ENCODE peak calls at places on chromosome 5, in ten cellular contexts. Y is occipital lobe; I is NCI-H510A treated with DMSO at 0.1 percent for 48 hours; F is T-helper 2 cell treated with Interferon-gamma antibody and Interleukin-4, amounts not matched to agents 5 μg/mL and 100 μg/mL, for 36 hours; H is thoracic aorta; O is T47D; L is iris pigment epithelial cell; W is activated naive CD8-positive, alpha-beta T cell treated with anti-CD3 and anti-CD28 coated beads, Interleukin-2, amount 10 ng/mL, durations not matched to agents 7 days and 5 days; S is effector memory CD4-positive, alpha-beta T cell; U is breast epithelium. R is an unnamed sample.

GRCh38 chr5:178509491-178510057 is 80.6 kb downstream of the COL23A1 start:
- DNase-seq in Y (no peak), I (no peak), F (no peak), H (no peak), O (no peak), L (no peak), W (no peak), S (no peak), U (no peak), R (no peak)

GRCh38 chr5:124651663-124652513 is 94.6 kb downstream of the ZNF608 start:
- DNase-seq in Y (peak; percentile 86), I (peak; percentile 77), F (peak; percentile 16), H (no peak), O (peak; percentile 83), L (peak; percentile 85), W (peak; percentile 51), S (no peak), U (peak; percentile 69), R (peak; percentile 76)

GRCh38 chr5:112923148-112923917 is 1.3 kb upstream of the REEP5 start:
- DNase-seq in Y (no peak), I (no peak), F (no peak), H (no peak), O (peak; percentile 24), L (no peak), W (peak; percentile 53), S (no peak), U (no peak), R (peak; percentile 38)

GRCh38 chr5:168976311-168976893 is 324.5 kb downstream of the SLIT3 start:
- DNase-seq in Y (no peak), I (no peak), F (no peak), H (no peak), O (no peak), L (peak; percentile 3), W (no peak), S (no peak), U (no peak), R (no peak)

GRCh38 chr5:135005076-135005475 is 29.0 kb downstream of the PITX1 start:
- DNase-seq in Y (no peak), I (no peak), F (no peak), H (no peak), O (no peak), L (no peak), W (no peak), S (no peak), U (no peak), R (no peak)

GRCh38 chr5:7991125-7991821 is 122.3 kb downstream of the MTRR start:
- DNase-seq in Y (no peak), I (no peak), F (no peak), H (no peak), O (peak; percentile 11), L (no peak), W (no peak), S (no peak), U (no peak), R (no peak)

GRCh38 chr5:159051431-159052281 is 48.1 kb downstream of the EBF1 start:
- DNase-seq in Y (no peak), I (no peak), F (no peak), H (no peak), O (no peak), L (peak; percentile 16), W (no peak), S (no peak), U (no peak), R (peak; percentile 48)

GRCh38 chr5:153523831-153524230 is 33.4 kb downstream of the GRIA1 start:
- DNase-seq in Y (no peak), I (no peak), F (no peak), H (no peak), O (no peak), L (peak; percentile 77), W (no peak), S (no peak), U (no peak), R (no peak)

GRCh38 chr5:90015584-90016018 is 394.0 kb downstream of the CETN3 start:
- DNase-seq in Y (no peak), I (no peak), F (no peak), H (no peak), O (no peak), L (peak; percentile 81), W (no peak), S (no peak), U (no peak), R (peak; percentile 13)

GRCh38 chr5:151523335-151523734 is 67.8 kb downstream of the FAT2 start:
- DNase-seq in Y (no peak), I (peak; percentile 51), F (peak; percentile 18), H (no peak), O (peak; percentile 69), L (peak; percentile 67), W (peak; percentile 51), S (peak; percentile 2), U (no peak), R (peak; percentile 72)

GRCh38 chr5:854217-854616 is 3.4 kb upstream of the ZDHHC11 start:
- DNase-seq in Y (no peak), I (no peak), F (no peak), H (no peak), O (no peak), L (no peak), W (no peak), S (no peak), U (no peak), R (no peak)

GRCh38 chr5:80959768-80960442 is at the start of gene RASGRF2:
- DNase-seq in Y (peak; percentile 23), I (peak; percentile 11), F (peak; percentile 53), H (no peak), O (no peak), L (peak; percentile 50), W (peak; percentile 70), S (peak; percentile 35), U (no peak), R (peak; percentile 33)

GRCh38 chr5:148556835-148557234 is 97.5 kb downstream of the HTR4 start:
- DNase-seq in Y (no peak), I (no peak), F (no peak), H (no peak), O (no peak), L (no peak), W (no peak), S (no peak), U (no peak), R (no peak)

GRCh38 chr5:152736906-152737305 is 331.8 kb upstream of the NMUR2 start:
- DNase-seq in Y (no peak), I (no peak), F (no peak), H (no peak), O (no peak), L (no peak), W (no peak), S (no peak), U (no peak), R (no peak)

GRCh38 chr5:147063971-147064370 is 170.9 kb upstream of the STK32A start:
- DNase-seq in Y (no peak), I (no peak), F (no peak), H (no peak), O (no peak), L (no peak), W (no peak), S (no peak), U (no peak), R (no peak)

GRCh38 chr5:171724771-171725609 is 60.6 kb upstream of the SMIM23 start:
- DNase-seq in Y (no peak), I (no peak), F (no peak), H (no peak), O (no peak), L (no peak), W (no peak), S (no peak), U (no peak), R (no peak)

GRCh38 chr5:83085106-83085505 is 7.8 kb downstream of the XRCC4 start:
- DNase-seq in Y (no peak), I (no peak), F (no peak), H (no peak), O (peak; percentile 72), L (no peak), W (no peak), S (no peak), U (no peak), R (no peak)

GRCh38 chr5:151739939-151740335 is 18.5 kb downstream of the ATOX1 start:
- DNase-seq in Y (no peak), I (no peak), F (no peak), H (no peak), O (no peak), L (peak; percentile 90), W (no peak), S (no peak), U (no peak), R (no peak)

R was measured in GM13976.